ENCODE peak calls at places on chromosome 13, in six cellular contexts. One of them, this sample, is unnamed.

GRCh38 chr13:94162289-94162688 is 317.2 kb downstream of the DCT start:
- DNase-seq in GM12878: no peak
- DNase-seq in A549: no peak
- DNase-seq in HepG2: no peak
- DNase-seq in endothelial cell of umbilical vein: no peak
- DNase-seq in K562: no peak
- DNase-seq in this sample: no peak

GRCh38 chr13:37657134-37657533 is 58.6 kb upstream of the POSTN start:
- DNase-seq in GM12878: no peak
- DNase-seq in K562: no peak
- DNase-seq in A549: peak
- DNase-seq in HepG2: no peak
- DNase-seq in endothelial cell of umbilical vein: peak
- DNase-seq in this sample: no peak

GRCh38 chr13:80239571-80240255 is 101.2 kb downstream of the SPRY2 start:
- DNase-seq in HepG2: no peak
- DNase-seq in endothelial cell of umbilical vein: no peak
- DNase-seq in A549: no peak
- DNase-seq in K562: no peak
- DNase-seq in GM12878: no peak
- DNase-seq in this sample: no peak

GRCh38 chr13:102651392-102651791 is 43.5 kb downstream of the METTL21C start:
- DNase-seq in endothelial cell of umbilical vein: peak
- DNase-seq in GM12878: no peak
- DNase-seq in HepG2: no peak
- DNase-seq in A549: no peak
- DNase-seq in K562: no peak
- DNase-seq in this sample: no peak

GRCh38 chr13:27712421-27712820 is 79.9 kb upstream of the GSX1 start:
- DNase-seq in endothelial cell of umbilical vein: no peak
- DNase-seq in A549: no peak
- DNase-seq in HepG2: peak
- DNase-seq in K562: no peak
- DNase-seq in GM12878: no peak
- DNase-seq in this sample: peak

GRCh38 chr13:26601669-26602068 is 44.2 kb downstream of the WASF3 start:
- DNase-seq in endothelial cell of umbilical vein: peak
- DNase-seq in GM12878: peak
- DNase-seq in HepG2: no peak
- DNase-seq in K562: no peak
- DNase-seq in A549: no peak
- DNase-seq in this sample: peak

GRCh38 chr13:97226788-97227627 is 4.9 kb downstream of the MBNL2 start:
- DNase-seq in endothelial cell of umbilical vein: peak
- DNase-seq in A549: no peak
- DNase-seq in K562: peak
- DNase-seq in GM12878: no peak
- DNase-seq in HepG2: no peak
- DNase-seq in this sample: peak

GRCh38 chr13:103188688-103189326 is 122.6 kb upstream of the SLC10A2 start:
- DNase-seq in K562: no peak
- DNase-seq in GM12878: no peak
- DNase-seq in endothelial cell of umbilical vein: peak
- DNase-seq in A549: peak
- DNase-seq in HepG2: no peak
- DNase-seq in this sample: peak

GRCh38 chr13:101755228-101755887 is 302.9 kb downstream of the ITGBL1 start:
- DNase-seq in A549: no peak
- DNase-seq in HepG2: no peak
- DNase-seq in K562: no peak
- DNase-seq in GM12878: no peak
- DNase-seq in endothelial cell of umbilical vein: no peak
- DNase-seq in this sample: no peak

GRCh38 chr13:102769679-102770078 is 3.9 kb downstream of the TEX30 start:
- DNase-seq in A549: no peak
- DNase-seq in endothelial cell of umbilical vein: no peak
- DNase-seq in K562: no peak
- DNase-seq in GM12878: no peak
- DNase-seq in HepG2: no peak
- DNase-seq in this sample: peak

GRCh38 chr13:33615436-33615835 is 202.5 kb upstream of the RFC3 start:
- DNase-seq in endothelial cell of umbilical vein: no peak
- DNase-seq in HepG2: no peak
- DNase-seq in A549: no peak
- DNase-seq in K562: no peak
- DNase-seq in GM12878: no peak
- DNase-seq in this sample: no peak

GRCh38 chr13:23715762-23716235 is 145.6 kb downstream of the TNFRSF19 start:
- DNase-seq in endothelial cell of umbilical vein: no peak
- DNase-seq in GM12878: no peak
- DNase-seq in K562: peak
- DNase-seq in HepG2: peak
- DNase-seq in A549: no peak
- DNase-seq in this sample: no peak

GRCh38 chr13:95710313-95710712 is 33.4 kb downstream of the DNAJC3 start:
- DNase-seq in endothelial cell of umbilical vein: peak
- DNase-seq in K562: no peak
- DNase-seq in GM12878: no peak
- DNase-seq in A549: no peak
- DNase-seq in HepG2: no peak
- DNase-seq in this sample: no peak

GRCh38 chr13:25116044-25116443 is 20.1 kb downstream of the PABPC3 start:
- DNase-seq in GM12878: no peak
- DNase-seq in HepG2: no peak
- DNase-seq in K562: no peak
- DNase-seq in endothelial cell of umbilical vein: no peak
- DNase-seq in A549: no peak
- DNase-seq in this sample: no peak

GRCh38 chr13:44141213-44141724 is 232.4 kb upstream of the SERP2 start:
- DNase-seq in GM12878: no peak
- DNase-seq in HepG2: no peak
- DNase-seq in A549: no peak
- DNase-seq in K562: no peak
- DNase-seq in endothelial cell of umbilical vein: no peak
- DNase-seq in this sample: peak

GRCh38 chr13:100620792-100621191 is 32.2 kb upstream of the GGACT start:
- DNase-seq in endothelial cell of umbilical vein: no peak
- DNase-seq in A549: no peak
- DNase-seq in HepG2: no peak
- DNase-seq in K562: no peak
- DNase-seq in GM12878: no peak
- DNase-seq in this sample: no peak

GRCh38 chr13:52454459-52454824 is 836 bp upstream of the CKAP2 start:
- DNase-seq in HepG2: no peak
- DNase-seq in GM12878: peak
- DNase-seq in A549: no peak
- DNase-seq in endothelial cell of umbilical vein: peak
- DNase-seq in K562: no peak
- DNase-seq in this sample: peak

GRCh38 chr13:39531646-39532045 is 71.3 kb downstream of the LHFPL6 start:
- DNase-seq in endothelial cell of umbilical vein: no peak
- DNase-seq in GM12878: no peak
- DNase-seq in K562: no peak
- DNase-seq in HepG2: no peak
- DNase-seq in A549: no peak
- DNase-seq in this sample: peak

GRCh38 chr13:65808061-65808460 is 1422.1 kb downstream of the PCDH9 start:
- DNase-seq in endothelial cell of umbilical vein: no peak
- DNase-seq in K562: no peak
- DNase-seq in GM12878: no peak
- DNase-seq in A549: no peak
- DNase-seq in HepG2: no peak
- DNase-seq in this sample: no peak

GRCh38 chr13:95296326-95296939 is 4.8 kb downstream of the ABCC4 start:
- DNase-seq in GM12878: no peak
- DNase-seq in endothelial cell of umbilical vein: peak
- DNase-seq in HepG2: peak
- DNase-seq in A549: peak
- DNase-seq in K562: no peak
- DNase-seq in this sample: peak

GRCh38 chr13:76884167-76884566 is 2.0 kb downstream of the KCTD12 start:
- DNase-seq in K562: no peak
- DNase-seq in endothelial cell of umbilical vein: peak
- DNase-seq in A549: no peak
- DNase-seq in HepG2: no peak
- DNase-seq in GM12878: no peak
- DNase-seq in this sample: peak

GRCh38 chr13:68467160-68467559 is 1237.0 kb upstream of the PCDH9 start:
- DNase-seq in K562: no peak
- DNase-seq in A549: no peak
- DNase-seq in HepG2: no peak
- DNase-seq in endothelial cell of umbilical vein: no peak
- DNase-seq in GM12878: no peak
- DNase-seq in this sample: no peak

GRCh38 chr13:51444922-51445321 is 7.9 kb downstream of the INTS6 start:
- DNase-seq in HepG2: no peak
- DNase-seq in K562: no peak
- DNase-seq in endothelial cell of umbilical vein: peak
- DNase-seq in A549: peak
- DNase-seq in GM12878: no peak
- DNase-seq in this sample: peak
- TF ChIP-seq CTCF in HepG2: peak
- TF ChIP-seq CTCF in K562: peak
- TF ChIP-seq CTCF in endothelial cell of umbilical vein: no peak
- TF ChIP-seq CTCF in A549: peak
- TF ChIP-seq CTCF in GM12878: no peak
- TF ChIP-seq CTCF in this sample: no peak

GRCh38 chr13:49625392-49626137 is 2.7 kb upstream of the ARL11 start:
- DNase-seq in A549: no peak
- DNase-seq in endothelial cell of umbilical vein: no peak
- DNase-seq in HepG2: peak
- DNase-seq in GM12878: no peak
- DNase-seq in K562: no peak
- DNase-seq in this sample: no peak
- TF ChIP-seq MYC in A549: no peak
- TF ChIP-seq MYC in endothelial cell of umbilical vein: no peak
- TF ChIP-seq MYC in HepG2: peak
- TF ChIP-seq MYC in GM12878: no peak
- TF ChIP-seq MYC in K562: no peak
- TF ChIP-seq MYC in this sample: no peak

DNA sequence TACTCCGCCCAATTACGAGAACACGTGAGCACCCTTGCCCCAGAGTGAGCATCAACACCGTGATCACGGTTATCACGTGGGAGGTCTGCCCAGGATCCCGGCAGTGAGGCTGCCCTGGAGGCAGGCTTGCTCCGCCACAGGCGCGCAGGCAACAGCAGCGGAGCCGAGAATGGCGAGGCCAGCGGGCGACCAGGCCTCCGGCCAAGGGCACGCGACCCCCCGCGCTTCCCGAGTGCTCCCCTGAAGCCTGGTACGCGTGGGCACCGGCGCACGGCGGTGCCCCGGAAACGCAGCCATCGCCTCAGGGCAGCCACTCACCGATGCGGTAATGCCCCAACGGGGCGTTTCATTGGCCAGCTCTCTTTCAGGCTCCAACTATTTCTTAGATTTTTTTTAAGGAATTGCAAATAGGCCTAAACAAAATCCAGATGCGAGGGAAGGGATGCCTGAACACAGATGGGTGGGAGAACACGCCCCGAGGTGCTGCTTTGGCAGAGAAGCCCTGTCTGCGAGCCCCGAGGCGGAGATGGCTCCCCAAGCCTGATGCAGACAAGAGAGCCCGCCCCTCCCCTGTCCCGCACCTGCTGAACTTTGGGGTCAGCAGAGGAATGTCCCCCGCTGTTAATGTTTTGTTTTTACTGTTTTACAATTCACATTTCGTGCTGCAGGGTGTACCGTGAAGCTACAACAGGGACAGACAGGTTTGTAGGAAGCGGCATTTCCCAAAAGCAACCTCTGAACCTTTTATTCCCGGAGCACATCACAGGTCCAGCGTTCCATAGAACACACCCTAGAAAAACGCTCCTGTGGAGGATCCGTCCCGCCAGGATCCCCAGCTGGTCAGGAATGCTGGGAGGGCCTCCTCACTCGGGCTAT is 132.7 kb downstream of the ZDHHC20 start:
- DNase-seq in K562: no peak
- DNase-seq in A549: no peak
- DNase-seq in HepG2: no peak
- DNase-seq in endothelial cell of umbilical vein: peak
- DNase-seq in GM12878: no peak
- DNase-seq in this sample: no peak
- TF ChIP-seq MAX in K562: no peak
- TF ChIP-seq MAX in A549: no peak
- TF ChIP-seq MAX in HepG2: no peak
- TF ChIP-seq MAX in endothelial cell of umbilical vein: no peak
- TF ChIP-seq MAX in GM12878: no peak
- TF ChIP-seq MAX in this sample: no peak

DNA sequence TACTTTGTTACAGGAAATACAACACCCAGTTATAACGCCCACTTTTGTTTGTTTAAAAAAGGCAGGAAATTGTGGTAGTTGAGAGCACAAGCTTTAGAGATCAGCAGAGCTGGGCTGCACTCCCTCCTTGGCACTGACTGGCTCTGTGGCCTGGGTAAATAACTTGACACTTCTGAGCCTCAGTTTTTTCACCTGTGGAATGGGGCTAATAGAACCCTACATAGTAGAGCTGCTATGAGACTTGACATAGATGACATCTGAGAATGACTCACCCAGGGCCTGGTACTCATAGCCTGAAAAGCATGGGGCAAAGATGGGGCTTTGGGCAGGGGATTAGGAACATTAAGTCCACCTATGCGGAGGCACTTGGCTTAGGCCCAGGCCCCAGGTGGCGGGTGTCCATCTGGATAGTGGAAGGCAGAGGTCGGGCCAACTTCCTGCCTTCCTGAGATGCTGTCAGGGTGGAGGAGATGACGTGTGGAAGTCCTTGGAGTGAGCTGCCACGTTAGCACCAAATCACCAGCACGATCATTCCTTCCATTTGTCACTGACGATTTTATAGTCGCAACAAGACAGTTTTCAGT is 159.1 kb downstream of the KATNAL1 start:
- DNase-seq in HepG2: no peak
- DNase-seq in GM12878: no peak
- DNase-seq in endothelial cell of umbilical vein: no peak
- DNase-seq in A549: no peak
- DNase-seq in K562: no peak
- DNase-seq in this sample: no peak
- TF ChIP-seq CTCF in HepG2: no peak
- TF ChIP-seq CTCF in GM12878: no peak
- TF ChIP-seq CTCF in endothelial cell of umbilical vein: no peak
- TF ChIP-seq CTCF in A549: no peak
- TF ChIP-seq CTCF in K562: no peak
- TF ChIP-seq CTCF in this sample: no peak